ENCODE peak calls at places on chromosomes 2 and 18, in four cellular contexts. Z, V, R and E are unnamed samples.

GRCh38 chr2:152176113-152176714 is 651 bp upstream of the STAM2 start:
- DNase-seq in Z (no peak), V (no peak), R (no peak), E (no peak)

GRCh38 chr2:224946911-224947310 is 95.4 kb downstream of the DOCK10 start:
- DNase-seq in Z (no peak), V (no peak), R (no peak), E (no peak)

GRCh38 chr2:49772299-49772970 is 618.1 kb upstream of the FSHR start:
- DNase-seq in Z (no peak), V (no peak), R (no peak), E (no peak)

GRCh38 chr18:6929370-6930102 is 188.1 kb downstream of the LAMA1 start:
- DNase-seq in Z (no peak), V (no peak), R (no peak), E (no peak)

GRCh38 chr2:241673189-241673663 is 13.4 kb downstream of the DTYMK start:
- DNase-seq in Z (no peak), V (no peak), R (no peak), E (no peak)

GRCh38 chr2:199461455-199462166 is 3.9 kb upstream of the SATB2 start:
- DNase-seq in Z (no peak), V (no peak), R (no peak), E (no peak)

GRCh38 chr2:149612122-149612521 is 24.5 kb upstream of the MMADHC start:
- DNase-seq in Z (no peak), V (no peak), R (no peak), E (no peak)

GRCh38 chr18:74459877-74460276 is 2.8 kb upstream of the DIPK1C start:
- DNase-seq in Z (no peak), V (peak), R (no peak), E (no peak)

GRCh38 chr2:168780671-168781071 is 21.8 kb upstream of the NOSTRIN start:
- DNase-seq in Z (no peak), V (no peak), R (no peak), E (no peak)

GRCh38 chr18:79935098-79935480 is 16.4 kb downstream of the SLC66A2 start:
- DNase-seq in Z (peak), V (no peak), R (no peak), E (no peak)

GRCh38 chr18:58861353-58861752 is 3.3 kb upstream of the ZNF532 start:
- DNase-seq in Z (no peak), V (no peak), R (peak), E (no peak)

GRCh38 chr2:112597537-112598322 is 13.3 kb downstream of the CHCHD5 start:
- DNase-seq in Z (no peak), V (no peak), R (no peak), E (no peak)

GRCh38 chr2:71603851-71604708 is 150.7 kb downstream of the DYSF start:
- DNase-seq in Z (peak), V (no peak), R (no peak), E (no peak)

GRCh38 chr2:213108308-213108707 is 43.1 kb downstream of the IKZF2 start:
- DNase-seq in Z (no peak), V (no peak), R (no peak), E (no peak)

GRCh38 chr2:64192080-64192479 is 47.9 kb upstream of the PELI1 start:
- DNase-seq in Z (no peak), V (no peak), R (no peak), E (peak)

GRCh38 chr2:166031054-166031453 is 77.5 kb upstream of the TTC21B start:
- DNase-seq in Z (no peak), V (no peak), R (no peak), E (no peak)

GRCh38 chr18:21242141-21243040 is at the start of gene GREB1L:
- DNase-seq in Z (peak), V (peak), R (peak), E (no peak)

GRCh38 chr18:25164837-25165791 is 186.9 kb downstream of the ZNF521 start:
- DNase-seq in Z (peak), V (no peak), R (no peak), E (no peak)

GRCh38 chr2:226310081-226310625 is 489.5 kb downstream of the IRS1 start:
- DNase-seq in Z (no peak), V (no peak), R (no peak), E (no peak)

GRCh38 chr2:46983065-46983801 is 67.6 kb upstream of the MCFD2 start:
- DNase-seq in Z (no peak), V (no peak), R (no peak), E (peak)

GRCh38 chr2:120817136-120817955 is 81.7 kb downstream of the GLI2 start:
- DNase-seq in Z (peak), V (no peak), R (no peak), E (no peak)

GRCh38 chr2:206083602-206084467 is 2.1 kb downstream of the INO80D start:
- DNase-seq in Z (no peak), V (peak), R (peak), E (no peak)

GRCh38 chr2:226963528-226963927 is 127.7 kb downstream of the RHBDD1 start:
- DNase-seq in Z (no peak), V (no peak), R (no peak), E (no peak)

GRCh38 chr18:5937086-5937485 is 41.8 kb upstream of the TMEM200C start:
- DNase-seq in Z (no peak), V (no peak), R (no peak), E (no peak)

GRCh38 chr2:191155608-191156071 is 4.8 kb upstream of the STAT4 start:
- DNase-seq in Z (no peak), V (no peak), R (peak), E (no peak)

GRCh38 chr2:221792971-221793670 is 221.0 kb upstream of the EPHA4 start:
- DNase-seq in Z (no peak), V (peak), R (no peak), E (no peak)

GRCh38 chr18:79522451-79523220 is 126.9 kb downstream of the NFATC1 start:
- DNase-seq in Z (peak), V (peak), R (no peak), E (no peak)

GRCh38 chr2:12005886-12006681 is 259.7 kb downstream of the LPIN1 start:
- DNase-seq in Z (no peak), V (no peak), R (peak), E (no peak)

GRCh38 chr2:56232912-56233311 is 49.1 kb downstream of the CCDC85A start:
- DNase-seq in Z (no peak), V (no peak), R (no peak), E (no peak)

GRCh38 chr2:150295544-150295943 is 191.9 kb downstream of the RND3 start:
- DNase-seq in Z (no peak), V (no peak), R (no peak), E (no peak)

GRCh38 chr2:215060851-215061541 is 77.4 kb downstream of the ABCA12 start:
- DNase-seq in Z (no peak), V (no peak), R (peak), E (no peak)

GRCh38 chr2:240819404-240820013 is 510 bp downstream of the KIF1A start:
- DNase-seq in Z (no peak), V (no peak), R (peak), E (no peak)

GRCh38 chr2:89825034-89825433 is 1133.6 kb downstream of the RPIA start:
- DNase-seq in Z (no peak), V (no peak), R (no peak), E (no peak)

GRCh38 chr2:241224068-241224850 is 35.8 kb downstream of the ANO7 start:
- DNase-seq in Z (peak), V (no peak), R (no peak), E (no peak)

GRCh38 chr2:193808877-193809276 is 1614.1 kb upstream of the TMEFF2 start:
- DNase-seq in Z (no peak), V (no peak), R (no peak), E (no peak)

GRCh38 chr2:167608487-167608886 is 638.9 kb downstream of the STK39 start:
- DNase-seq in Z (no peak), V (no peak), R (no peak), E (no peak)

GRCh38 chr2:239291505-239292350 is 109.1 kb downstream of the HDAC4 start:
- DNase-seq in Z (no peak), V (peak), R (peak), E (no peak)

GRCh38 chr2:62319061-62319460 is 123.1 kb downstream of the B3GNT2 start:
- DNase-seq in Z (no peak), V (no peak), R (no peak), E (no peak)